ENCODE peak calls at places on chromosomes 7 and 10, in eight cellular contexts. One of them, this sample, is unnamed.

GRCh38 chr7:149743481-149743880 is 29.9 kb downstream of the ZNF467 start:
- DNase-seq in CMK: no peak
- DNase-seq in left ventricle myocardium inferior: no peak
- DNase-seq in OCI-M1: no peak
- DNase-seq in skeletal muscle cell: no peak
- DNase-seq in stromal cell of bone marrow: no peak
- DNase-seq in HS-5: no peak
- DNase-seq in Calu3: no peak
- DNase-seq in this sample: no peak

GRCh38 chr10:80451132-80451531 is 3.0 kb upstream of the TSPAN14 start:
- DNase-seq in CMK: no peak
- DNase-seq in left ventricle myocardium inferior: no peak
- DNase-seq in OCI-M1: no peak
- DNase-seq in skeletal muscle cell: no peak
- DNase-seq in stromal cell of bone marrow: no peak
- DNase-seq in HS-5: no peak
- DNase-seq in Calu3: no peak
- DNase-seq in this sample: no peak

GRCh38 chr10:74825371-74826141 is 844 bp upstream of the KAT6B start:
- DNase-seq in CMK: peak
- DNase-seq in left ventricle myocardium inferior: peak
- DNase-seq in OCI-M1: peak
- DNase-seq in skeletal muscle cell: peak
- DNase-seq in stromal cell of bone marrow: no peak
- DNase-seq in HS-5: no peak
- DNase-seq in Calu3: no peak
- DNase-seq in this sample: no peak

GRCh38 chr10:104937528-104937927 is 296.4 kb downstream of the SORCS3 start:
- DNase-seq in CMK: no peak
- DNase-seq in left ventricle myocardium inferior: no peak
- DNase-seq in OCI-M1: no peak
- DNase-seq in skeletal muscle cell: peak
- DNase-seq in stromal cell of bone marrow: peak
- DNase-seq in HS-5: peak
- DNase-seq in Calu3: peak
- DNase-seq in this sample: no peak

GRCh38 chr7:27840314-27840713 is 100.4 kb downstream of the TAX1BP1 start:
- DNase-seq in CMK: no peak
- DNase-seq in left ventricle myocardium inferior: no peak
- DNase-seq in OCI-M1: no peak
- DNase-seq in skeletal muscle cell: no peak
- DNase-seq in stromal cell of bone marrow: no peak
- DNase-seq in HS-5: no peak
- DNase-seq in Calu3: no peak
- DNase-seq in this sample: no peak

GRCh38 chr7:24723178-24723530 is 34.1 kb downstream of the GSDME start:
- DNase-seq in CMK: no peak
- DNase-seq in left ventricle myocardium inferior: no peak
- DNase-seq in OCI-M1: no peak
- DNase-seq in skeletal muscle cell: no peak
- DNase-seq in stromal cell of bone marrow: no peak
- DNase-seq in HS-5: no peak
- DNase-seq in Calu3: no peak
- DNase-seq in this sample: no peak

GRCh38 chr7:17033245-17033644 is 151.5 kb upstream of the AGR3 start:
- DNase-seq in CMK: no peak
- DNase-seq in left ventricle myocardium inferior: no peak
- DNase-seq in OCI-M1: no peak
- DNase-seq in skeletal muscle cell: no peak
- DNase-seq in stromal cell of bone marrow: no peak
- DNase-seq in HS-5: no peak
- DNase-seq in Calu3: peak
- DNase-seq in this sample: no peak

GRCh38 chr10:98353105-98353504 is 61.9 kb downstream of the PYROXD2 start:
- DNase-seq in CMK: no peak
- DNase-seq in left ventricle myocardium inferior: no peak
- DNase-seq in OCI-M1: no peak
- DNase-seq in skeletal muscle cell: no peak
- DNase-seq in stromal cell of bone marrow: no peak
- DNase-seq in HS-5: no peak
- DNase-seq in Calu3: no peak
- DNase-seq in this sample: no peak

GRCh38 chr7:99631311-99632109 is 14.8 kb downstream of the ZSCAN25 start:
- DNase-seq in CMK: no peak
- DNase-seq in left ventricle myocardium inferior: peak
- DNase-seq in OCI-M1: peak
- DNase-seq in skeletal muscle cell: peak
- DNase-seq in stromal cell of bone marrow: peak
- DNase-seq in HS-5: no peak
- DNase-seq in Calu3: peak
- DNase-seq in this sample: no peak

GRCh38 chr10:74272288-74272687 is 121.3 kb downstream of the ADK start:
- DNase-seq in CMK: no peak
- DNase-seq in left ventricle myocardium inferior: no peak
- DNase-seq in OCI-M1: no peak
- DNase-seq in skeletal muscle cell: no peak
- DNase-seq in stromal cell of bone marrow: no peak
- DNase-seq in HS-5: no peak
- DNase-seq in Calu3: no peak
- DNase-seq in this sample: no peak

GRCh38 chr7:94395141-94396041 is 696 bp downstream of the COL1A2 start:
- DNase-seq in CMK: peak
- DNase-seq in left ventricle myocardium inferior: no peak
- DNase-seq in OCI-M1: peak
- DNase-seq in skeletal muscle cell: peak
- DNase-seq in stromal cell of bone marrow: peak
- DNase-seq in HS-5: peak
- DNase-seq in Calu3: peak
- DNase-seq in this sample: peak

GRCh38 chr7:151088856-151089699 is 2.8 kb downstream of the AGAP3 start:
- DNase-seq in CMK: no peak
- DNase-seq in left ventricle myocardium inferior: peak
- DNase-seq in OCI-M1: no peak
- DNase-seq in skeletal muscle cell: no peak
- DNase-seq in stromal cell of bone marrow: peak
- DNase-seq in HS-5: no peak
- DNase-seq in Calu3: no peak
- DNase-seq in this sample: peak

GRCh38 chr7:75950111-75950681 is 35.2 kb downstream of the POR start:
- DNase-seq in CMK: no peak
- DNase-seq in left ventricle myocardium inferior: no peak
- DNase-seq in OCI-M1: no peak
- DNase-seq in skeletal muscle cell: no peak
- DNase-seq in stromal cell of bone marrow: no peak
- DNase-seq in HS-5: no peak
- DNase-seq in Calu3: no peak
- DNase-seq in this sample: no peak

GRCh38 chr10:85719408-85719807 is 647.2 kb downstream of the GRID1 start:
- DNase-seq in CMK: peak
- DNase-seq in left ventricle myocardium inferior: no peak
- DNase-seq in OCI-M1: peak
- DNase-seq in skeletal muscle cell: no peak
- DNase-seq in stromal cell of bone marrow: no peak
- DNase-seq in HS-5: no peak
- DNase-seq in Calu3: no peak
- DNase-seq in this sample: no peak

GRCh38 chr10:16893664-16894063 is 76.4 kb upstream of the RSU1 start:
- DNase-seq in CMK: no peak
- DNase-seq in left ventricle myocardium inferior: no peak
- DNase-seq in OCI-M1: no peak
- DNase-seq in skeletal muscle cell: no peak
- DNase-seq in stromal cell of bone marrow: no peak
- DNase-seq in HS-5: no peak
- DNase-seq in Calu3: no peak
- DNase-seq in this sample: no peak

This sample was measured in ovary.